ENCODE peak calls at places on chromosomes 2 and 18, in six cellular contexts. P, H, M, T, R and V are unnamed samples.

GRCh38 chr2:73290049-73290839 is 3.1 kb downstream of the EGR4 start:
- DNase-seq in M (peak; percentile 57), P (peak; percentile 21), T (peak; percentile 51), H (no peak), R (no peak), V (no peak)

GRCh38 chr2:112996635-112997034 is 8.6 kb upstream of the IL36A start:
- DNase-seq in P (no peak), H (no peak), M (peak; percentile 51), R (no peak), T (no peak), V (peak; percentile 18)

GRCh38 chr18:46740046-46740445 is 16.8 kb downstream of the ST8SIA5 start:
- DNase-seq in T (no peak), P (no peak), R (no peak), M (no peak), H (no peak), V (no peak)

GRCh38 chr2:109324859-109325258 is 195.9 kb downstream of the SH3RF3 start:
- DNase-seq in R (peak; percentile 81), P (no peak), M (no peak), H (peak; percentile 99), T (no peak), V (no peak)

GRCh38 chr2:40751981-40752380 is 300.1 kb upstream of the SLC8A1 start:
- DNase-seq in R (no peak), P (no peak), M (no peak), T (no peak), H (no peak), V (no peak)

GRCh38 chr2:85447222-85447585 is 28.7 kb downstream of the SH2D6 start:
- DNase-seq in H (no peak), P (no peak), T (no peak), M (no peak), R (no peak), V (no peak)

GRCh38 chr2:72778410-72778809 is 47.4 kb downstream of the EXOC6B start:
- DNase-seq in P (no peak), M (no peak), H (peak; percentile 33), T (no peak), R (no peak), V (no peak)

GRCh38 chr2:23404426-23404825 is 19.4 kb downstream of the KLHL29 start:
- DNase-seq in M (no peak), H (peak; percentile 85), P (no peak), R (no peak), T (peak; percentile 46), V (no peak)

GRCh38 chr2:191263050-191263449 is 17.8 kb downstream of the MYO1B start:
- DNase-seq in T (no peak), P (peak; percentile 49), R (no peak), H (no peak), M (no peak), V (no peak)

GRCh38 chr2:84946204-84947009 is 24.6 kb upstream of the KCMF1 start:
- DNase-seq in T (peak; percentile 72), P (no peak), R (no peak), H (peak; percentile 74), M (peak; percentile 83), V (peak; percentile 9)

GRCh38 chr2:178404380-178404767 is 46.6 kb downstream of the PRKRA start:
- DNase-seq in R (peak; percentile 35), P (peak; percentile 13), H (peak; percentile 73), T (no peak), M (no peak), V (no peak)

GRCh38 chr2:241040081-241040803 is 41.8 kb downstream of the SNED1 start:
- DNase-seq in T (no peak), P (no peak), H (no peak), R (no peak), M (no peak), V (no peak)

GRCh38 chr2:25373269-25373981 is 31.7 kb upstream of the DNMT3A start:
- DNase-seq in R (peak; percentile 59), T (no peak), M (no peak), P (no peak), H (no peak), V (no peak)

GRCh38 chr2:231621051-231621879 is 28.6 kb downstream of the TEX44 start:
- DNase-seq in R (peak; percentile 50), M (no peak), T (no peak), P (peak; percentile 67), H (no peak), V (no peak)

GRCh38 chr18:50297621-50298442 is 10.3 kb upstream of the CXXC1 start:
- DNase-seq in T (peak; percentile 88), M (peak; percentile 71), R (peak; percentile 68), H (peak; percentile 73), P (peak; percentile 88), V (peak; percentile 72)

GRCh38 chr2:68709421-68709911 is 25.1 kb upstream of the ARHGAP25 start:
- DNase-seq in M (peak; percentile 22), R (no peak), H (peak; percentile 53), T (peak; percentile 36), P (peak; percentile 35), V (peak; percentile 19)

GRCh38 chr2:72851333-72851732 is 25.5 kb upstream of the EXOC6B start:
- DNase-seq in H (no peak), R (no peak), T (no peak), P (no peak), M (no peak), V (no peak)

GRCh38 chr2:74908763-74909444 is 49.5 kb upstream of the POLE4 start:
- DNase-seq in M (no peak), H (no peak), T (no peak), R (no peak), P (no peak), V (no peak)